ENCODE peak calls at places on chromosome 19, in nine cellular contexts. G is AG04449, V is heart right ventricle, H is tibial artery, T is thoracic aorta, E is brain microvascular endothelial cell, F is endodermal cell, B is fibroblast of villous mesenchyme, K is body of pancreas. Z is an unnamed sample.

GRCh38 chr19:8423821-8424223 is 10.7 kb downstream of the MARCHF2 start:
- DNase-seq in T (peak), G (peak), V (peak), H (peak), B (peak), F (peak), K (peak), E (peak), Z (peak)

GRCh38 chr19:48539503-48540096 is 12.4 kb upstream of the SULT2B1 start:
- DNase-seq in H (no peak), V (no peak), T (no peak), G (no peak), F (no peak), K (peak), E (peak), B (peak), Z (peak)

GRCh38 chr19:32351807-32352630 is 6.6 kb downstream of the ZNF507 start:
- DNase-seq in H (no peak), G (no peak), V (no peak), T (no peak), B (peak), F (no peak), E (peak), K (no peak), Z (peak)

GRCh38 chr19:48192750-48193149 is 22.3 kb downstream of the ZSWIM9 start:
- DNase-seq in H (no peak), G (no peak), V (no peak), B (no peak), T (no peak), K (no peak), F (peak), E (no peak), Z (no peak)

GRCh38 chr19:27746691-27747380 is 1466.1 kb downstream of the UQCRFS1 start:
- DNase-seq in T (no peak), G (no peak), K (peak), E (peak), V (peak), H (no peak), F (peak), B (no peak), Z (peak)

GRCh38 chr19:15869873-15870272 is 28.0 kb downstream of the CYP4F2 start:
- DNase-seq in K (no peak), G (no peak), E (no peak), T (no peak), H (no peak), V (no peak), F (no peak), B (no peak), Z (no peak)

GRCh38 chr19:8515317-8515716 is 1.4 kb upstream of the ZNF414 start:
- DNase-seq in F (no peak), H (no peak), E (no peak), K (no peak), V (no peak), T (no peak), G (no peak), B (peak), Z (no peak)

GRCh38 chr19:36030264-36031148 is 2.2 kb downstream of the CLIP3 start:
- DNase-seq in E (no peak), F (no peak), K (no peak), G (no peak), T (no peak), H (no peak), B (peak), V (no peak), Z (peak)

GRCh38 chr19:3029070-3029923 is at the start of gene TLE2:
- DNase-seq in H (no peak), F (peak), E (no peak), G (no peak), V (no peak), K (peak), B (no peak), T (no peak), Z (no peak)

GRCh38 chr19:3580156-3580955 is 4.9 kb upstream of the GIPC3 start:
- DNase-seq in E (peak), V (no peak), H (no peak), T (no peak), K (no peak), F (no peak), B (peak), G (peak), Z (peak)

GRCh38 chr19:50258918-50259372 is 55.5 kb downstream of the MYH14 start:
- DNase-seq in T (no peak), B (no peak), K (no peak), E (no peak), F (peak), H (no peak), V (peak), G (no peak), Z (no peak)

GRCh38 chr19:8517551-8518442 is 3.8 kb upstream of the ZNF414 start:
- DNase-seq in G (no peak), K (no peak), E (no peak), F (no peak), V (no peak), B (peak), H (no peak), T (no peak), Z (peak)

GRCh38 chr19:1941146-1942077 is at the start of gene CSNK1G2:
- DNase-seq in H (no peak), F (no peak), K (no peak), E (no peak), T (no peak), V (no peak), G (no peak), B (no peak), Z (no peak)

GRCh38 chr19:41187884-41188279 is 5.1 kb upstream of the CYP2S1 start:
- DNase-seq in E (no peak), F (no peak), B (peak), V (no peak), H (no peak), T (no peak), G (no peak), K (no peak), Z (no peak)

GRCh38 chr19:2497186-2497585 is 21.3 kb downstream of the GADD45B start:
- DNase-seq in B (no peak), F (no peak), E (no peak), H (no peak), G (no peak), T (no peak), K (no peak), V (no peak), Z (no peak)

GRCh38 chr19:8686549-8686948 is 12.0 kb downstream of the ACTL9 start:
- DNase-seq in V (no peak), E (no peak), K (no peak), H (no peak), B (no peak), T (no peak), G (no peak), F (no peak), Z (no peak)

GRCh38 chr19:2171349-2172145 is 7.8 kb downstream of the DOT1L start:
- DNase-seq in B (peak), T (no peak), K (peak), G (no peak), V (peak), E (no peak), F (peak), H (no peak), Z (peak)

GRCh38 chr19:33196446-33197193 is 2.5 kb downstream of the LRP3 start:
- DNase-seq in F (no peak), V (no peak), H (no peak), G (no peak), K (no peak), T (no peak), B (no peak), E (no peak), Z (no peak)

GRCh38 chr19:7294571-7295212 is 478 bp upstream of the INSR start:
- DNase-seq in K (peak), G (no peak), E (no peak), H (peak), V (peak), B (peak), F (peak), T (peak), Z (peak)

GRCh38 chr19:35261356-35262100 is 7.2 kb upstream of the USF2 start:
- DNase-seq in K (no peak), G (no peak), F (peak), E (no peak), T (no peak), H (peak), V (no peak), B (no peak), Z (no peak)

GRCh38 chr19:11373166-11373884 is 1.1 kb upstream of the SWSAP1 start:
- DNase-seq in E (no peak), F (peak), G (no peak), T (no peak), B (no peak), V (no peak), K (peak), H (no peak), Z (peak)

GRCh38 chr19:48010932-48011758 is 16.7 kb downstream of the ELSPBP1 start:
- DNase-seq in F (no peak), E (no peak), V (no peak), H (no peak), T (no peak), B (no peak), G (no peak), K (no peak), Z (no peak)

GRCh38 chr19:17541184-17541759 is 14.2 kb upstream of the COLGALT1 start:
- DNase-seq in B (no peak), V (no peak), T (no peak), H (no peak), K (no peak), E (no peak), G (no peak), F (no peak), Z (no peak)

GRCh38 chr19:58543826-58544590 is at the start of gene TRIM28:
- DNase-seq in K (peak), F (peak), T (peak), V (peak), B (peak), H (peak), G (peak), E (peak), Z (peak)

GRCh38 chr19:54332149-54332548 is 6.8 kb downstream of the LILRA4 start:
- DNase-seq in B (no peak), F (no peak), E (no peak), G (no peak), T (no peak), K (no peak), V (no peak), H (no peak), Z (no peak)

GRCh38 chr19:55063492-55063843 is 520 bp upstream of the RDH13 start:
- DNase-seq in B (no peak), F (no peak), G (no peak), K (no peak), E (no peak), T (no peak), H (no peak), V (no peak), Z (no peak)

GRCh38 chr19:11382898-11383705 is 1.0 kb downstream of the EPOR start:
- DNase-seq in T (no peak), G (no peak), B (peak), E (no peak), K (peak), V (peak), H (peak), F (peak), Z (peak)

GRCh38 chr19:54551950-54552912 is 21.4 kb upstream of the LILRA2 start:
- DNase-seq in T (no peak), E (no peak), G (no peak), B (no peak), K (no peak), H (no peak), V (peak), F (no peak), Z (no peak)

GRCh38 chr19:49423278-49423984 is at the start of gene PTH2:
- DNase-seq in T (no peak), K (no peak), V (no peak), H (no peak), B (no peak), G (no peak), E (no peak), F (no peak), Z (no peak)

GRCh38 chr19:4278460-4278901 is 585 bp upstream of the SHD start:
- DNase-seq in G (no peak), F (no peak), T (no peak), B (no peak), V (no peak), K (no peak), H (no peak), E (no peak), Z (no peak)

GRCh38 chr19:31956771-31957170 is 388.6 kb upstream of the ZNF507 start:
- DNase-seq in E (no peak), G (no peak), T (no peak), F (no peak), V (no peak), H (no peak), K (no peak), B (no peak), Z (no peak)

GRCh38 chr19:52963229-52963760 is 614 bp upstream of the ZNF816 start:
- DNase-seq in G (no peak), V (peak), T (no peak), H (peak), K (peak), B (no peak), F (peak), E (no peak), Z (no peak)

GRCh38 chr19:35714601-35715354 is 3.0 kb upstream of the KMT2B start:
- DNase-seq in F (peak), B (no peak), V (no peak), H (no peak), K (no peak), E (no peak), G (no peak), T (no peak), Z (no peak)

GRCh38 chr19:54183431-54183830 is 5.9 kb downstream of the MBOAT7 start:
- DNase-seq in H (no peak), G (no peak), E (no peak), T (no peak), F (no peak), B (no peak), V (no peak), K (no peak), Z (no peak)

GRCh38 chr19:3207466-3208242 is 16.8 kb upstream of the CELF5 start:
- DNase-seq in F (peak), V (no peak), G (no peak), T (no peak), K (no peak), H (no peak), B (no peak), E (no peak), Z (no peak)

DNA sequence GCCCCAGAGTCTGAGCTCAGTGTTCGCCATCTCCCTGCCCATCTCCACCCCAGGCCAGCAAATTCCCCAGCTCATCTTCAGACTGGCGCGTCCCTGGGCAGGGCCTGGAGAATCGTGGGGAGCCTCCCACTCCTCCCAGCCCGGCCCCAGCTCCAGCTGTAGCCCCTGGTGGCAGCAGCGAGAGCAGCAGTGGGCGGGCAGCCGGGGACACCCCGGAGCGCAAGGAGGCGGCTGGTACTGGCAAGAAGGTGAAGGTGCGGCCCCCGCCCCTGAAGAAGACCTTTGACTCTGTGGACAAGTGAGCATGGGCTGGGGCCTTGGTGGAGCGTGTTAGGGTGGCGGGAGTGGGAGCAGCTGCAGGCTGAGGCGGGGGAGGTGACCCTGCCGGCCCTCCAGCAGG is 8.4 kb upstream of the PRR19 start:
- DNase-seq in V (no peak), E (no peak), T (no peak), G (no peak), B (no peak), K (no peak), F (peak), H (no peak), Z (no peak)
- TF ChIP-seq CTCF in V (no peak), E (peak), T (no peak), G (peak), B (peak), K (no peak), F (peak), H (no peak), Z (peak)

DNA sequence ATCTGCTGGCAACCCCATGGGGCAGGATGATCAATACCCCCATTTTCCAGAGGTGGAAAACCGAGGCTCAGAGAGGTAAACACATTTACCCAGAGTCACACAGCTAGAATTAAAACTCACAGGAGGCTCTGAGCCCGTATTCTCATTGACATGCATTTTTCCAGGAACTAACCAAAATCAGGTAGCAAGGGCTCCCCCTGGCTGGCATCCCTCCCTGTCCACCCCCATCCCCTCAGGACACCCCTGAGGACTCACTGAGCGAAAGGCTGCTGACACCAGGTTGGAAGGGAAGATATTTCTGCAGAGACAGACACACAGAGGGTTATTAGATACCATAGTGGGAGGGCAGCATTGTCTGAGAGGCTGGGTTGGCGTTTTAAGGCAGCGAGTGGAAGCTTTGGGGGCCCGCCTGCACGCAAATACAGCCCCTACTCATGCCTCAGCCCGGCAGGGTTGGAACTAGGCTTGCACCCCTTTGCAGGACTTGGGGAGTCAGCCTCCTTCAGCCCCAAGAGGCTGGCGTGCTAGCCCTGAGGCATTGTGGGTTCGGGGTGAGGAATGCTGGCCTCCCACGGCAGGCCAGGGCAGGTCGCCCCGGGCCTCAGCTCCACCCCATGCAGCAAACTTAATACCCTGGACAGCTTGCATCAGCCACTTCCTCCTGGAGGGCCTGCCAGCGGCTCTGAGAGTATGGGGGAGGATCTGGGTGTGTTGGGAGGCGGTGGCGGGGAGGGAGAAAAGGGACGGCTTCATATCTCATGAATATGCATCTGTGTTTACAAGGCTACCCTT is 3.9 kb downstream of the SLC1A5 start:
- DNase-seq in F (peak), T (no peak), B (peak), H (peak), V (peak), K (peak), E (peak), G (peak), Z (peak)
- H3K4me3 ChIP-seq in F (peak), T (peak), B (peak), H (peak), V (no peak), K (no peak), E (peak), G (peak), Z (peak)

GRCh38 chr19:30049226-30049625 is 107.2 kb downstream of the URI1 start:
- DNase-seq in F (no peak), E (no peak), T (no peak), B (no peak), G (no peak), K (no peak), H (no peak), V (no peak), Z (no peak)

GRCh38 chr19:30044273-30045259 is 102.5 kb downstream of the URI1 start:
- DNase-seq in E (no peak), F (no peak), H (no peak), K (no peak), T (no peak), V (no peak), G (no peak), B (no peak), Z (no peak)

GRCh38 chr19:30047355-30047895 is 105.4 kb downstream of the URI1 start:
- DNase-seq in G (no peak), B (no peak), V (no peak), E (no peak), F (no peak), T (no peak), K (no peak), H (no peak), Z (no peak)

GRCh38 chr19:30049844-30050667 is 108.0 kb downstream of the URI1 start:
- DNase-seq in T (no peak), B (peak), K (no peak), F (no peak), G (no peak), E (no peak), V (no peak), H (no peak), Z (no peak)

GRCh38 chr19:30046522-30046921 is 104.5 kb downstream of the URI1 start:
- DNase-seq in T (no peak), F (peak), V (no peak), E (peak), G (no peak), H (no peak), B (no peak), K (no peak), Z (no peak)
- TF ChIP-seq CTCF in T (no peak), F (peak), V (peak), E (peak), G (peak), H (no peak), B (peak), K (no peak), Z (peak)

DNA sequence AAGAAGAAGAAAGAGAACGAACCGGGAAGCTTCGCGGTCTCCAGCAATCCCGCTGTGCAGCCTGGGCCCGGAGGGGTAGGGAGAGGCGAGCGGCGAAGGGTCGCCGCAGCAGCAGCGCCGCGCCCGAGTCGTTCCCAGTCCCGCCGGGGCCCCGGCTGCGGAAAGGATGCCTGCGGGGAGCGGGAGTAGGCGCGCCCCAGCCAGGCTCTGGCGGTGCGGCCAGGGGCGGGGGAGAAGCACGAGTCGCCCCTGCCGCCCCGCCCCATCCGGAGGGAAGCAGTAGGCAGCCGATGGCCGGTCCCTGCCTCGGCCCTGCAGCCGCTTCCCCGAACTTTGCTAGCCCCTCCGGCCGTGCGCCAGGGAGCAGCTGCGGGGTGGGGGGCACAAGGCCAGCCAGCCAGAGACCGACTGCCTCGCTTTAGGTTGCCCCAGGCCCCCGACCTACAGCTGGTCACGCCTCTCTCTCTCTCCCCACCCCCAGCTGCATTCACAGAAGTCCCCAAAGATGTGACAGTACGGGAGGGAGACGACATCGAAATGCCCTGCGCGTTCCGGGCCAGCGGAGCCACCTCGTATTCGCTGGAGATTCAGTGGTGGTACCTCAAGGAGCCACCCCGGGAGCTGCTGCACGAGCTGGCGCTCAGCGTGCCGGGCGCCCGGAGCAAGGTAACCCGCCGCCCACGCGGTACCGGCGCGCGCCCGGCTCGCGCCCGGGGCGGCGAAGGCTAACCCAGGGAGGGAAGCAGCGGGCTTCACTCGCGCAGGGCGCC is 1.1 kb downstream of the VSTM2B start:
- DNase-seq in V (no peak), G (no peak), B (no peak), F (peak), H (no peak), K (no peak), E (no peak), T (no peak), Z (no peak)
- H3K4me3 ChIP-seq in V (no peak), G (no peak), B (no peak), F (peak), H (no peak), K (no peak), E (no peak), T (peak), Z (no peak)

GRCh38 chr19:44207126-44207803 is 5.1 kb upstream of the ZNF227 start:
- DNase-seq in T (peak), G (peak), K (peak), B (peak), F (peak), E (peak), V (peak), H (peak), Z (peak)
- TF ChIP-seq CTCF in T (no peak), G (no peak), K (no peak), B (no peak), F (no peak), E (no peak), V (no peak), H (no peak), Z (no peak)

GRCh38 chr19:13056052-13056660 is 46.5 kb downstream of the LYL1 start:
- DNase-seq in V (peak), B (peak), H (peak), G (no peak), E (no peak), K (no peak), T (no peak), F (peak), Z (peak)

GRCh38 chr19:13054605-13055212 is 47.9 kb downstream of the LYL1 start:
- DNase-seq in B (peak), E (no peak), H (no peak), T (no peak), F (peak), V (no peak), K (no peak), G (no peak), Z (no peak)

GRCh38 chr19:13057147-13057572 is 45.5 kb downstream of the LYL1 start:
- DNase-seq in E (no peak), K (no peak), V (no peak), B (no peak), T (no peak), F (peak), G (no peak), H (no peak), Z (no peak)

GRCh38 chr19:13053761-13054604 is 48.7 kb downstream of the LYL1 start:
- DNase-seq in F (peak), T (no peak), V (peak), B (peak), G (peak), H (peak), E (peak), K (peak), Z (peak)

GRCh38 chr19:13055213-13056051 is 47.2 kb downstream of the LYL1 start:
- DNase-seq in H (peak), V (peak), T (peak), F (peak), E (peak), G (peak), B (peak), K (peak), Z (peak)
- H3K4me3 ChIP-seq in H (peak), V (no peak), T (peak), F (no peak), E (no peak), G (peak), B (peak), K (no peak), Z (peak)

Z was measured in cardiac fibroblast.